ENCODE peak calls at places on chromosomes 2 and 18, in four cellular contexts. J, D, N and Q are unnamed samples.
A peak's percentile ranks its signal among the peaks of the same experiment; 100 is the strongest.

GRCh38 chr2:53863538-53864227 is 3.9 kb upstream of the GPR75 start:
- DNase-seq in J (no peak), D (no peak), N (no peak), Q (no peak)

GRCh38 chr2:121776885-121777698 is 21.6 kb downstream of the TSN start:
- DNase-seq in J (no peak), D (no peak), N (no peak), Q (no peak)

GRCh38 chr2:15761056-15761455 is 169.4 kb downstream of the DDX1 start:
- DNase-seq in J (no peak), D (no peak), N (no peak), Q (no peak)

GRCh38 chr2:234725528-234726264 is 226.1 kb upstream of the SH3BP4 start:
- DNase-seq in J (no peak), D (peak; percentile 62), N (no peak), Q (no peak)

GRCh38 chr2:23601301-23601965 is 216.5 kb downstream of the KLHL29 start:
- DNase-seq in J (no peak), D (no peak), N (no peak), Q (no peak)

GRCh38 chr18:13051159-13051558 is 60.0 kb downstream of the CEP192 start:
- DNase-seq in J (no peak), D (no peak), N (no peak), Q (peak; percentile 26)

GRCh38 chr2:187711122-187711521 is 156.9 kb upstream of the TFPI start:
- DNase-seq in J (no peak), D (no peak), N (no peak), Q (no peak)

GRCh38 chr2:63192889-63193778 is 142.5 kb downstream of the OTX1 start:
- DNase-seq in J (no peak), D (no peak), N (no peak), Q (no peak)

GRCh38 chr2:40213071-40213470 is 238.8 kb downstream of the SLC8A1 start:
- DNase-seq in J (no peak), D (no peak), N (no peak), Q (peak; percentile 6)

GRCh38 chr2:149908731-149909690 is 321.4 kb upstream of the MMADHC start:
- DNase-seq in J (no peak), D (no peak), N (no peak), Q (no peak)

GRCh38 chr2:85390941-85391669 is 19.1 kb downstream of the CAPG start:
- DNase-seq in J (peak; percentile 36), D (peak; percentile 79), N (no peak), Q (peak; percentile 67)

GRCh38 chr2:48001498-48001897 is 95.2 kb upstream of the FBXO11 start:
- DNase-seq in J (no peak), D (no peak), N (no peak), Q (no peak)

GRCh38 chr2:241015439-241015838 is 17.0 kb downstream of the SNED1 start:
- DNase-seq in J (no peak), D (no peak), N (no peak), Q (no peak)

GRCh38 chr2:215071676-215072075 is 66.8 kb downstream of the ABCA12 start:
- DNase-seq in J (no peak), D (no peak), N (no peak), Q (no peak)

GRCh38 chr2:65220432-65221131 is 7.0 kb upstream of the ACTR2 start:
- DNase-seq in J (no peak), D (no peak), N (no peak), Q (no peak)

GRCh38 chr2:240095556-240096523 is 40.3 kb downstream of the COPS9 start:
- DNase-seq in J (no peak), D (no peak), N (no peak), Q (no peak)

GRCh38 chr2:21333694-21334093 is 209.9 kb downstream of the TDRD15 start:
- DNase-seq in J (no peak), D (no peak), N (no peak), Q (no peak)

GRCh38 chr2:178865537-178865936 is 58.3 kb upstream of the TTN start:
- DNase-seq in J (peak; percentile 2), D (no peak), N (no peak), Q (no peak)

GRCh38 chr2:219748673-219749570 is 121.5 kb downstream of the SLC4A3 start:
- DNase-seq in J (peak; percentile 92), D (no peak), N (no peak), Q (no peak)

GRCh38 chr2:170895023-170895759 is 33.9 kb upstream of the GORASP2 start:
- DNase-seq in J (no peak), D (no peak), N (no peak), Q (no peak)

GRCh38 chr2:40341198-40341597 is 110.7 kb downstream of the SLC8A1 start:
- DNase-seq in J (no peak), D (no peak), N (no peak), Q (no peak)

GRCh38 chr2:36734304-36734703 is 37.8 kb downstream of the VIT start:
- DNase-seq in J (no peak), D (no peak), N (no peak), Q (no peak)

GRCh38 chr2:219206442-219207253 is at the start of gene ZFAND2B:
- DNase-seq in J (peak; percentile 96), D (peak; percentile 97), N (peak; percentile 72), Q (peak; percentile 96)

GRCh38 chr18:63831080-63831788 is 56.0 kb downstream of the SERPINB7 start:
- DNase-seq in J (no peak), D (no peak), N (no peak), Q (no peak)

GRCh38 chr2:7012141-7012809 is 95.1 kb downstream of the RNF144A start:
- DNase-seq in J (no peak), D (no peak), N (no peak), Q (no peak)

GRCh38 chr2:148989882-148990493 is 48.5 kb upstream of the LYPD6B start:
- DNase-seq in J (peak; percentile 80), D (peak; percentile 67), N (no peak), Q (peak; percentile 89)

GRCh38 chr2:130823886-130824491 is 12.7 kb upstream of the ARHGEF4 start:
- DNase-seq in J (no peak), D (no peak), N (no peak), Q (no peak)

GRCh38 chr2:223076573-223076972 is 24.6 kb downstream of the KCNE4 start:
- DNase-seq in J (no peak), D (no peak), N (no peak), Q (no peak)

GRCh38 chr2:166106431-166107015 is 21.3 kb downstream of the SCN1A start:
- DNase-seq in J (peak; percentile 65), D (no peak), N (no peak), Q (peak; percentile 74)

GRCh38 chr18:7728297-7728696 is 161.2 kb downstream of the PTPRM start:
- DNase-seq in J (no peak), D (no peak), N (no peak), Q (no peak)

GRCh38 chr2:31227711-31228125 is 6.2 kb upstream of the EHD3 start:
- DNase-seq in J (no peak), D (no peak), N (no peak), Q (no peak)

GRCh38 chr2:54558188-54558975 is 102.3 kb downstream of the SPTBN1 start:
- DNase-seq in J (peak; percentile 83), D (peak; percentile 84), N (no peak), Q (peak; percentile 81)

GRCh38 chr18:23191952-23192662 is 56.8 kb downstream of the CABLES1 start:
- DNase-seq in J (peak; percentile 81), D (peak; percentile 39), N (no peak), Q (peak; percentile 95)

GRCh38 chr2:230170532-230170931 is 49.3 kb downstream of the SP110 start:
- DNase-seq in J (peak; percentile 45), D (peak; percentile 84), N (no peak), Q (peak; percentile 79)